ENCODE peak calls at places on chromosome 5, in five cellular contexts. M is EH; L is activated CD4-positive, alpha-beta T cell treated with anti-CD3 and anti-CD28 coated beads for 36 hours; D is testis; Y is BJ. K is an unnamed sample.
A peak's percentile ranks its signal among the peaks of the same experiment; 100 is the strongest.

GRCh38 chr5:16916262-16916878 is 19.7 kb downstream of the MYO10 start:
- DNase-seq in L (no peak), Y (peak; percentile 86), M (peak; percentile 96), D (no peak), K (no peak)

GRCh38 chr5:144566747-144567415 is 396.2 kb downstream of the KCTD16 start:
- DNase-seq in M (peak; percentile 85), Y (peak; percentile 26), D (no peak), L (no peak), K (no peak)

GRCh38 chr5:112995764-112996618 is 19.4 kb downstream of the DCP2 start:
- DNase-seq in L (peak; percentile 84), Y (no peak), M (peak; percentile 71), D (peak; percentile 88), K (peak; percentile 79)

GRCh38 chr5:171149772-171150171 is 159.3 kb upstream of the TLX3 start:
- DNase-seq in L (no peak), D (no peak), M (no peak), Y (no peak), K (no peak)

GRCh38 chr5:39080597-39081204 is 6.5 kb upstream of the RICTOR start:
- DNase-seq in M (peak; percentile 68), L (peak; percentile 54), Y (no peak), D (peak; percentile 54), K (peak; percentile 13)

GRCh38 chr5:77900691-77901090 is 124.6 kb upstream of the TBCA start:
- DNase-seq in L (no peak), M (no peak), Y (no peak), D (no peak), K (no peak)

GRCh38 chr5:27130587-27130986 is 92.2 kb upstream of the CDH9 start:
- DNase-seq in Y (no peak), M (no peak), D (no peak), L (no peak), K (no peak)

GRCh38 chr5:94928891-94929290 is 310.4 kb downstream of the SLF1 start:
- DNase-seq in L (no peak), Y (no peak), M (no peak), D (no peak), K (no peak)

GRCh38 chr5:169628891-169629290 is 8.2 kb upstream of the DOCK2 start:
- DNase-seq in D (no peak), L (no peak), Y (peak; percentile 76), M (peak; percentile 94), K (no peak)

GRCh38 chr5:96528262-96528661 is 95.2 kb upstream of the PCSK1 start:
- DNase-seq in M (no peak), L (no peak), Y (no peak), D (no peak), K (no peak)

GRCh38 chr5:149374801-149375200 is 4.3 kb downstream of the IL17B start:
- DNase-seq in Y (no peak), L (no peak), D (no peak), M (no peak), K (no peak)